ENCODE peak calls at places on chromosomes 7 and 10, in seven cellular contexts. A, M, C, Z, S, N and K are unnamed samples.

GRCh38 chr10:25952857-25953256 is 18.8 kb downstream of the MYO3A start:
- DNase-seq in A (peak), M (no peak), C (no peak), Z (no peak), S (no peak), N (no peak), K (no peak)

GRCh38 chr10:104274762-104275721 is 6.1 kb downstream of the GSTO2 start:
- DNase-seq in A (peak), M (peak), C (peak), Z (no peak), S (no peak), N (no peak), K (peak)

GRCh38 chr10:69422676-69423075 is 6.0 kb upstream of the TACR2 start:
- DNase-seq in A (no peak), M (no peak), C (no peak), Z (no peak), S (no peak), N (no peak), K (no peak)

GRCh38 chr7:484365-485101 is 35.1 kb downstream of the PDGFA start:
- DNase-seq in A (no peak), M (no peak), C (no peak), Z (no peak), S (no peak), N (no peak), K (no peak)

GRCh38 chr7:117085769-117086463 is 132.6 kb downstream of the ST7 start:
- DNase-seq in A (no peak), M (no peak), C (no peak), Z (peak), S (no peak), N (no peak), K (no peak)

GRCh38 chr7:84122582-84123360 is 71.8 kb downstream of the SEMA3A start:
- DNase-seq in A (no peak), M (no peak), C (no peak), Z (no peak), S (no peak), N (no peak), K (no peak)

GRCh38 chr10:22986771-22987542 is 59.1 kb downstream of the ARMC3 start:
- DNase-seq in A (peak), M (peak), C (no peak), Z (peak), S (peak), N (no peak), K (no peak)

GRCh38 chr10:93469454-93469853 is 12.7 kb downstream of the MYOF start:
- DNase-seq in A (no peak), M (no peak), C (no peak), Z (no peak), S (no peak), N (no peak), K (no peak)

GRCh38 chr10:86443069-86443468 is 76.5 kb upstream of the GRID1 start:
- DNase-seq in A (no peak), M (no peak), C (no peak), Z (peak), S (no peak), N (no peak), K (no peak)